ENCODE peak calls at places on chromosomes 16 and 17, in five cellular contexts. One of them, this sample, is unnamed.

GRCh38 chr17:28227278-28228108 is 91.5 kb upstream of the TMEM97 start:
- DNase-seq in SK-N-SH: peak
- DNase-seq in HepG2: no peak
- DNase-seq in HCT116: peak
- DNase-seq in K562: no peak
- DNase-seq in this sample: peak

GRCh38 chr16:73025111-73025505 is 22.8 kb downstream of the ZFHX3 start:
- DNase-seq in SK-N-SH: no peak
- DNase-seq in HepG2: no peak
- DNase-seq in HCT116: no peak
- DNase-seq in K562: no peak
- DNase-seq in this sample: no peak

GRCh38 chr16:63684702-63685101 is 1437.2 kb downstream of the CDH11 start:
- DNase-seq in SK-N-SH: no peak
- DNase-seq in HepG2: no peak
- DNase-seq in HCT116: no peak
- DNase-seq in K562: no peak
- DNase-seq in this sample: no peak

GRCh38 chr17:42436401-42436800 is 13.3 kb upstream of the CAVIN1 start:
- DNase-seq in SK-N-SH: no peak
- DNase-seq in HepG2: peak
- DNase-seq in HCT116: no peak
- DNase-seq in K562: no peak
- DNase-seq in this sample: no peak

GRCh38 chr16:3144331-3144881 is 9.6 kb downstream of the ZNF213 start:
- DNase-seq in SK-N-SH: no peak
- DNase-seq in HepG2: no peak
- DNase-seq in HCT116: no peak
- DNase-seq in K562: no peak
- DNase-seq in this sample: no peak

GRCh38 chr16:68737730-68738590 is 868 bp downstream of the CDH1 start:
- DNase-seq in SK-N-SH: peak
- DNase-seq in HepG2: no peak
- DNase-seq in HCT116: no peak
- DNase-seq in K562: no peak
- DNase-seq in this sample: peak

GRCh38 chr16:21001262-21001661 is 100.7 kb downstream of the LYRM1 start:
- DNase-seq in SK-N-SH: peak
- DNase-seq in HepG2: peak
- DNase-seq in HCT116: peak
- DNase-seq in K562: peak
- DNase-seq in this sample: peak

GRCh38 chr17:55614061-55614460 is 102.8 kb upstream of the SMIM36 start:
- DNase-seq in SK-N-SH: no peak
- DNase-seq in HepG2: no peak
- DNase-seq in HCT116: no peak
- DNase-seq in K562: no peak
- DNase-seq in this sample: no peak

GRCh38 chr17:2138768-2139167 is 83.9 kb downstream of the HIC1 start:
- DNase-seq in SK-N-SH: peak
- DNase-seq in HepG2: peak
- DNase-seq in HCT116: no peak
- DNase-seq in K562: peak
- DNase-seq in this sample: no peak

GRCh38 chr17:5282639-5283217 is 644 bp downstream of the RABEP1 start:
- DNase-seq in SK-N-SH: no peak
- DNase-seq in HepG2: no peak
- DNase-seq in HCT116: no peak
- DNase-seq in K562: peak
- DNase-seq in this sample: no peak

GRCh38 chr17:78137392-78138203 is 7.0 kb downstream of the TMC8 start:
- DNase-seq in SK-N-SH: peak
- DNase-seq in HepG2: no peak
- DNase-seq in HCT116: no peak
- DNase-seq in K562: peak
- DNase-seq in this sample: no peak

GRCh38 chr17:76382803-76383644 is 1.4 kb upstream of the SPHK1 start:
- DNase-seq in SK-N-SH: peak
- DNase-seq in HepG2: peak
- DNase-seq in HCT116: no peak
- DNase-seq in K562: peak
- DNase-seq in this sample: peak

GRCh38 chr16:13081825-13082224 is 180.4 kb downstream of the SHISA9 start:
- DNase-seq in SK-N-SH: no peak
- DNase-seq in HepG2: no peak
- DNase-seq in HCT116: no peak
- DNase-seq in K562: no peak
- DNase-seq in this sample: no peak

GRCh38 chr16:57000271-57001025 is 11.1 kb downstream of the NLRC5 start:
- DNase-seq in SK-N-SH: no peak
- DNase-seq in HepG2: no peak
- DNase-seq in HCT116: peak
- DNase-seq in K562: no peak
- DNase-seq in this sample: no peak

GRCh38 chr16:508884-509736 is 18.4 kb upstream of the CAPN15 start:
- DNase-seq in SK-N-SH: peak
- DNase-seq in HepG2: peak
- DNase-seq in HCT116: no peak
- DNase-seq in K562: no peak
- DNase-seq in this sample: no peak
- TF ChIP-seq JUND in SK-N-SH: no peak
- TF ChIP-seq JUND in HepG2: no peak
- TF ChIP-seq JUND in HCT116: no peak
- TF ChIP-seq JUND in K562: no peak
- TF ChIP-seq JUND in this sample: no peak

GRCh38 chr16:2034695-2035430 is 8.2 kb downstream of the NHERF2 start:
- DNase-seq in SK-N-SH: no peak
- DNase-seq in HepG2: no peak
- DNase-seq in HCT116: no peak
- DNase-seq in K562: no peak
- DNase-seq in this sample: no peak

GRCh38 chr16:2037115-2037514 is 10.4 kb downstream of the NHERF2 start:
- DNase-seq in SK-N-SH: no peak
- DNase-seq in HepG2: no peak
- DNase-seq in HCT116: no peak
- DNase-seq in K562: no peak
- DNase-seq in this sample: no peak

GRCh38 chr16:2037631-2038358 is 9.8 kb downstream of the NTHL1 start:
- DNase-seq in SK-N-SH: no peak
- DNase-seq in HepG2: no peak
- DNase-seq in HCT116: no peak
- DNase-seq in K562: no peak
- DNase-seq in this sample: no peak

GRCh38 chr16:2036200-2036966 is 9.7 kb downstream of the NHERF2 start:
- DNase-seq in SK-N-SH: no peak
- DNase-seq in HepG2: no peak
- DNase-seq in HCT116: no peak
- DNase-seq in K562: no peak
- DNase-seq in this sample: no peak

GRCh38 chr16:2035431-2036199 is 8.9 kb downstream of the NHERF2 start:
- DNase-seq in SK-N-SH: peak
- DNase-seq in HepG2: peak
- DNase-seq in HCT116: no peak
- DNase-seq in K562: no peak
- DNase-seq in this sample: peak
- TF ChIP-seq JUND in SK-N-SH: no peak
- TF ChIP-seq JUND in HepG2: no peak
- TF ChIP-seq JUND in HCT116: no peak
- TF ChIP-seq JUND in K562: no peak
- TF ChIP-seq JUND in this sample: no peak

GRCh38 chr16:81003610-81004460 is 2.9 kb downstream of the CMC2 start:
- DNase-seq in SK-N-SH: no peak
- DNase-seq in HepG2: no peak
- DNase-seq in HCT116: no peak
- DNase-seq in K562: no peak
- DNase-seq in this sample: no peak
- TF ChIP-seq JUND in SK-N-SH: no peak
- TF ChIP-seq JUND in HepG2: no peak
- TF ChIP-seq JUND in HCT116: no peak
- TF ChIP-seq JUND in K562: no peak
- TF ChIP-seq JUND in this sample: no peak

DNA sequence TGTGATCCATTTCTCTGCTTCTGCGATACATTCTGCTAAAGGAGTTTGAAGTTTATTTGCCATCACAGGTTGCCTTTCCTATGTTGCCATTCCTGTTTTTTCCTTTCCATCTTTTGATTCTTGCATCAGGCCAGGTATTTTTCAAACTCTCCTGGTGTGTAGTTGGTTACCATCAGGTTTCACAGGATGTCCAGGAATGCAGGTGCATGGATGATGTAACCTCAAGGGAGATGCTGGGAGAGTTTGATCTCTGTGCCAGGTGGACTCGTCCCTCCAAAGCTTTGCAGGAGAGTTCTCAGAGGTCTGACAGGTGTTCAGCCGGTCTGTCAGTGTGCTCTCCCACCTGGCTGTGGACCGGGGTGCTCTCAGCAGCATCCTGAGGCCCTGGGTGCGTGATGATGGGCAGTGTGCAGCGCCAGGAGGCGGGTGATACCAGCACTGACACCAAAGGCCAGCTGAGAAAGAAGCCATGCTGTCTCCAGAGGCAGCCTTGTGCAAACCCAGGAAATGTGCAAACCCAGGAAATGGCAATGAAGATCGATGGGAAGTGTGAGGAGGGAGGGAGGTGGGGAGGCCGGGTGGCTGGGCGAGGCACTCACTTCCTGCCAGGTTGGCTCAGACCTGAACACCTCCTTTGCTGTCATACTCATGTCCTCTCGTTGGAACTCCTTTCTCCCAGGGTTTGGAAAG is 1.7 kb downstream of the ATP2C2 start:
- DNase-seq in SK-N-SH: no peak
- DNase-seq in HepG2: no peak
- DNase-seq in HCT116: no peak
- DNase-seq in K562: no peak
- DNase-seq in this sample: peak
- TF ChIP-seq JUND in SK-N-SH: no peak
- TF ChIP-seq JUND in HepG2: no peak
- TF ChIP-seq JUND in HCT116: no peak
- TF ChIP-seq JUND in K562: no peak
- TF ChIP-seq JUND in this sample: no peak

GRCh38 chr17:34624767-34625389 is 45.5 kb downstream of the TMEM132E start:
- DNase-seq in SK-N-SH: peak
- DNase-seq in HepG2: no peak
- DNase-seq in HCT116: no peak
- DNase-seq in K562: no peak
- DNase-seq in this sample: peak
- TF ChIP-seq JUND in SK-N-SH: no peak
- TF ChIP-seq JUND in HepG2: no peak
- TF ChIP-seq JUND in HCT116: no peak
- TF ChIP-seq JUND in K562: no peak
- TF ChIP-seq JUND in this sample: no peak